ENCODE peak calls at places on chromosomes 12 and 14, in five cellular contexts. One of them, this sample, is unnamed.

GRCh38 chr12:120412421-120412820 is 25.5 kb upstream of the COX6A1 start:
- DNase-seq in skeletal muscle cell: no peak
- DNase-seq in cardiac fibroblast: peak
- DNase-seq in LoVo: no peak
- DNase-seq in germinal center: no peak
- DNase-seq in this sample: no peak

GRCh38 chr12:104859144-104859543 is 98.9 kb downstream of the SLC41A2 start:
- DNase-seq in skeletal muscle cell: peak
- DNase-seq in cardiac fibroblast: peak
- DNase-seq in LoVo: no peak
- DNase-seq in germinal center: no peak
- DNase-seq in this sample: peak

GRCh38 chr12:6608592-6609311 is 1.6 kb upstream of the CHD4 start:
- DNase-seq in skeletal muscle cell: no peak
- DNase-seq in cardiac fibroblast: peak
- DNase-seq in LoVo: no peak
- DNase-seq in germinal center: peak
- DNase-seq in this sample: no peak

GRCh38 chr14:62696261-62696968 is 348.8 kb downstream of the KCNH5 start:
- DNase-seq in skeletal muscle cell: no peak
- DNase-seq in cardiac fibroblast: no peak
- DNase-seq in LoVo: no peak
- DNase-seq in germinal center: no peak
- DNase-seq in this sample: no peak

GRCh38 chr12:57939291-57939690 is 2.1 kb upstream of the ATP23 start:
- DNase-seq in skeletal muscle cell: no peak
- DNase-seq in cardiac fibroblast: peak
- DNase-seq in LoVo: no peak
- DNase-seq in germinal center: no peak
- DNase-seq in this sample: no peak

GRCh38 chr12:28539691-28540323 is 349.6 kb downstream of the CCDC91 start:
- DNase-seq in skeletal muscle cell: no peak
- DNase-seq in cardiac fibroblast: peak
- DNase-seq in LoVo: no peak
- DNase-seq in germinal center: no peak
- DNase-seq in this sample: no peak

GRCh38 chr14:91377700-91378652 is 39.6 kb downstream of the CCDC88C start:
- DNase-seq in skeletal muscle cell: no peak
- DNase-seq in cardiac fibroblast: no peak
- DNase-seq in LoVo: no peak
- DNase-seq in germinal center: no peak
- DNase-seq in this sample: no peak

GRCh38 chr14:78029471-78030372 is 140.5 kb upstream of the NRXN3 start:
- DNase-seq in skeletal muscle cell: no peak
- DNase-seq in cardiac fibroblast: no peak
- DNase-seq in LoVo: no peak
- DNase-seq in germinal center: no peak
- DNase-seq in this sample: no peak

GRCh38 chr14:58408681-58409080 is 13.0 kb downstream of the TOMM20L start:
- DNase-seq in skeletal muscle cell: no peak
- DNase-seq in cardiac fibroblast: no peak
- DNase-seq in LoVo: no peak
- DNase-seq in germinal center: no peak
- DNase-seq in this sample: no peak

GRCh38 chr14:76872796-76873432 is 46.7 kb downstream of the LRRC74A start:
- DNase-seq in skeletal muscle cell: no peak
- DNase-seq in cardiac fibroblast: peak
- DNase-seq in LoVo: peak
- DNase-seq in germinal center: peak
- DNase-seq in this sample: no peak

GRCh38 chr14:55416866-55417265 is 5.2 kb upstream of the ATG14 start:
- DNase-seq in skeletal muscle cell: no peak
- DNase-seq in cardiac fibroblast: peak
- DNase-seq in LoVo: no peak
- DNase-seq in germinal center: no peak
- DNase-seq in this sample: no peak

GRCh38 chr14:93045965-93046695 is 69.6 kb downstream of the ITPK1 start:
- DNase-seq in skeletal muscle cell: peak
- DNase-seq in cardiac fibroblast: peak
- DNase-seq in LoVo: peak
- DNase-seq in germinal center: no peak
- DNase-seq in this sample: no peak

GRCh38 chr12:93790472-93791152 is 113.4 kb downstream of the CRADD start:
- DNase-seq in skeletal muscle cell: peak
- DNase-seq in cardiac fibroblast: peak
- DNase-seq in LoVo: no peak
- DNase-seq in germinal center: no peak
- DNase-seq in this sample: no peak

GRCh38 chr12:113103756-113104450 is 31.7 kb downstream of the RASAL1 start:
- DNase-seq in skeletal muscle cell: no peak
- DNase-seq in cardiac fibroblast: no peak
- DNase-seq in LoVo: no peak
- DNase-seq in germinal center: peak
- DNase-seq in this sample: no peak

GRCh38 chr12:58639323-58639934 is 280.9 kb downstream of the LRIG3 start:
- DNase-seq in skeletal muscle cell: no peak
- DNase-seq in cardiac fibroblast: peak
- DNase-seq in LoVo: no peak
- DNase-seq in germinal center: no peak
- DNase-seq in this sample: peak

GRCh38 chr12:54239568-54239967 is 40.4 kb downstream of the CBX5 start:
- DNase-seq in skeletal muscle cell: no peak
- DNase-seq in cardiac fibroblast: no peak
- DNase-seq in LoVo: no peak
- DNase-seq in germinal center: no peak
- DNase-seq in this sample: no peak

GRCh38 chr14:34340226-34340625 is 121.8 kb downstream of the SPTSSA start:
- DNase-seq in skeletal muscle cell: no peak
- DNase-seq in cardiac fibroblast: peak
- DNase-seq in LoVo: no peak
- DNase-seq in germinal center: no peak
- DNase-seq in this sample: no peak

GRCh38 chr12:32252199-32253073 is 145.8 kb downstream of the BICD1 start:
- DNase-seq in skeletal muscle cell: no peak
- DNase-seq in cardiac fibroblast: no peak
- DNase-seq in LoVo: no peak
- DNase-seq in germinal center: peak
- DNase-seq in this sample: no peak

GRCh38 chr14:57865450-57866198 is at the start of gene SLC35F4:
- DNase-seq in skeletal muscle cell: no peak
- DNase-seq in cardiac fibroblast: no peak
- DNase-seq in LoVo: no peak
- DNase-seq in germinal center: no peak
- DNase-seq in this sample: no peak

GRCh38 chr14:54200726-54201125 is 196.1 kb upstream of the CDKN3 start:
- DNase-seq in skeletal muscle cell: peak
- DNase-seq in cardiac fibroblast: peak
- DNase-seq in LoVo: no peak
- DNase-seq in germinal center: no peak
- DNase-seq in this sample: no peak

GRCh38 chr12:93165384-93165932 is 212.3 kb upstream of the NUDT4 start:
- DNase-seq in skeletal muscle cell: no peak
- DNase-seq in cardiac fibroblast: no peak
- DNase-seq in LoVo: no peak
- DNase-seq in germinal center: no peak
- DNase-seq in this sample: no peak

GRCh38 chr12:13347241-13348043 is 150.9 kb downstream of the EMP1 start:
- DNase-seq in skeletal muscle cell: peak
- DNase-seq in cardiac fibroblast: peak
- DNase-seq in LoVo: no peak
- DNase-seq in germinal center: no peak
- DNase-seq in this sample: peak

GRCh38 chr12:77231548-77231947 is 166.2 kb upstream of the E2F7 start:
- DNase-seq in skeletal muscle cell: peak
- DNase-seq in cardiac fibroblast: peak
- DNase-seq in LoVo: no peak
- DNase-seq in germinal center: no peak
- DNase-seq in this sample: no peak

GRCh38 chr12:37543966-37544668 is 772.5 kb upstream of the ALG10B start:
- DNase-seq in skeletal muscle cell: no peak
- DNase-seq in cardiac fibroblast: no peak
- DNase-seq in LoVo: no peak
- DNase-seq in germinal center: no peak
- DNase-seq in this sample: no peak

GRCh38 chr14:37901978-37902377 is 305.7 kb upstream of the SSTR1 start:
- DNase-seq in skeletal muscle cell: peak
- DNase-seq in cardiac fibroblast: peak
- DNase-seq in LoVo: no peak
- DNase-seq in germinal center: no peak
- DNase-seq in this sample: no peak

GRCh38 chr12:119206348-119207075 is 27.8 kb downstream of the HSPB8 start:
- DNase-seq in skeletal muscle cell: no peak
- DNase-seq in cardiac fibroblast: no peak
- DNase-seq in LoVo: no peak
- DNase-seq in germinal center: no peak
- DNase-seq in this sample: no peak

GRCh38 chr12:93895096-93895460 is 217.9 kb downstream of the CRADD start:
- DNase-seq in skeletal muscle cell: peak
- DNase-seq in cardiac fibroblast: peak
- DNase-seq in LoVo: no peak
- DNase-seq in germinal center: no peak
- DNase-seq in this sample: no peak